ENCODE peak calls at places on chromosomes 13 and 19, in six cellular contexts. B is effector memory CD4-positive, alpha-beta T cell; M is tibial artery; O is CD8-positive, alpha-beta memory T cell; G is AG04450; F is cardiac muscle cell. T is an unnamed sample.

GRCh38 chr13:50512602-50513527 is 330.6 kb downstream of the DLEU7 start:
- DNase-seq in B (no peak), F (peak), G (no peak), O (peak), M (peak), T (peak)

GRCh38 chr13:105340061-105340606 is 1195.3 kb downstream of the EFNB2 start:
- DNase-seq in M (no peak), G (no peak), F (peak), O (no peak), B (no peak), T (no peak)

GRCh38 chr19:29887498-29887897 is 54.5 kb upstream of the URI1 start:
- DNase-seq in M (no peak), G (no peak), F (no peak), B (no peak), O (no peak), T (no peak)

GRCh38 chr13:76473552-76474134 is 412.6 kb downstream of the KCTD12 start:
- DNase-seq in B (peak), M (peak), G (peak), F (peak), O (peak), T (peak)

GRCh38 chr13:32647926-32648325 is 61.7 kb downstream of the PDS5B start:
- DNase-seq in M (no peak), O (no peak), F (no peak), G (no peak), B (no peak), T (no peak)

GRCh38 chr13:43153436-43154082 is 130.2 kb downstream of the DNAJC15 start:
- DNase-seq in G (peak), B (no peak), M (no peak), F (no peak), O (no peak), T (no peak)

GRCh38 chr13:113429608-113429985 is 23.7 kb downstream of the ADPRHL1 start:
- DNase-seq in M (no peak), G (no peak), B (no peak), F (no peak), O (no peak), T (no peak)

GRCh38 chr19:6692027-6692426 is 22.1 kb upstream of the TNFSF14 start:
- DNase-seq in M (no peak), B (no peak), G (no peak), O (no peak), F (no peak), T (no peak)

GRCh38 chr19:41944336-41944735 is 14.8 kb downstream of the RABAC1 start:
- DNase-seq in B (no peak), G (no peak), O (no peak), F (no peak), M (no peak), T (no peak)

GRCh38 chr13:103104340-103104739 is 38.1 kb upstream of the SLC10A2 start:
- DNase-seq in M (no peak), B (no peak), G (no peak), F (no peak), O (no peak), T (no peak)

GRCh38 chr13:40047322-40047771 is 391.9 kb downstream of the COG6 start:
- DNase-seq in O (no peak), B (no peak), M (no peak), F (no peak), G (no peak), T (no peak)

GRCh38 chr13:112671359-112671758 is 18.5 kb upstream of the ATP11A start:
- DNase-seq in O (no peak), F (no peak), M (no peak), G (no peak), B (no peak), T (no peak)

GRCh38 chr13:106369091-106369490 is 166.4 kb downstream of the EFNB2 start:
- DNase-seq in M (no peak), F (no peak), G (no peak), O (no peak), B (no peak), T (no peak)

GRCh38 chr19:58516964-58517833 is 2.4 kb downstream of the ZBTB45 start:
- DNase-seq in B (no peak), M (no peak), F (no peak), G (no peak), O (no peak), T (peak)

GRCh38 chr13:76663941-76664340 is 222.3 kb downstream of the KCTD12 start:
- DNase-seq in O (no peak), M (no peak), F (no peak), G (no peak), B (no peak), T (no peak)

GRCh38 chr19:48444129-48444932 is 1.5 kb upstream of the GRWD1 start:
- DNase-seq in G (no peak), O (no peak), B (no peak), M (no peak), F (no peak), T (peak)

GRCh38 chr19:16896913-16897571 is 8.2 kb downstream of the F2RL3 start:
- DNase-seq in F (peak), G (peak), M (peak), B (peak), O (peak), T (peak)

GRCh38 chr19:16898306-16899015 is 9.7 kb downstream of the F2RL3 start:
- DNase-seq in M (no peak), F (no peak), B (no peak), O (no peak), G (no peak), T (no peak)

GRCh38 chr19:16895467-16896097 is 6.8 kb downstream of the F2RL3 start:
- DNase-seq in F (peak), B (no peak), M (no peak), G (no peak), O (no peak), T (peak)

GRCh38 chr19:16897572-16898056 is 8.8 kb downstream of the F2RL3 start:
- DNase-seq in M (peak), G (no peak), O (peak), B (no peak), F (no peak), T (peak)

DNA sequence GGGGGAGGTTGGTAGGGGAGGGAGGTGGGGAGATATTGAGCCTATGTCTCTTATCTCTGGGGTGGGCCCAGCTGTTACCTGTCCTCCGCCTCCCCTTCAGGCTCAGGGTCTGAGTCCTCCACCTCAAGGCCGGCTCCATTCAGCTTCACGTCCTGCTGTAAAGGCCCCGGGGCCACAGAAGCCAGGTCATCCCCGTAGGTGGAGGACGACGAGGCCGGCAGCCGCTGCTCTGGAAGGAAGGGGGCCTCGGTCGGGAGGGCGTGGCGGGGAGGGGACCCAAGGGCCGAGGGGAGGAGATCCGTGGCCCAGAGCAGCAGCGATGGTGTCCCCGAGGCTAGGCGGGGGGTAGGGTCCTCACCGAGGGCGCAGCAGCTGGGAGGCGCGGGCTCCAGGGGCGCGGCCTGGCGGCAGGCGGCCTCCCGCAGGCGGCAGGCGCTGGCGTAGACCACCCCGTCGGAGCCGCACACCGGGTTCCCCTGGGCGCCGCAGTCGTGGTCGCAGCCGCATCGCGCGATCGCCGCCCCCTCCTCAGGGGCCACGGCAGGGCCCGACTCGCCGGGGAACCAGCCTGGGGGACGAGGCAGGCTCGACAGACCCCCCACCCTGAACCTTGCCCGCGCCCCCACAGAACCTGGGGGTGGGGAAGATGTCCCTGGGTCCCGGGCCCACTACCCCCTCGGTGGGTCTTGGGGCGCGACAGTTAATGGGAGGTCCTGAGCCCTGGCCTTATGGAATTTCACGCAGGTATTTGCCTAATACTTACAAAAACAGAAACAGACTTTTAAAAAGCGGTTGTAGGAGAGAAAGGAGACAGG is 7.5 kb downstream of the F2RL3 start:
- DNase-seq in O (no peak), M (peak), F (peak), B (no peak), G (no peak), T (peak)
- H3K27ac ChIP-seq in O (peak), M (peak), F (peak), B (no peak), G (no peak), T (peak)

GRCh38 chr13:98755729-98756128 is 3.3 kb upstream of the SLC15A1 start:
- DNase-seq in O (no peak), B (no peak), M (no peak), F (no peak), G (no peak), T (no peak)
- H3K27ac ChIP-seq in O (no peak), B (no peak), M (no peak), F (no peak), G (no peak), T (no peak)

GRCh38 chr19:49764341-49764740 is 1.2 kb upstream of the TSKS start:
- DNase-seq in M (no peak), B (no peak), O (no peak), F (no peak), G (no peak), T (no peak)
- H3K27ac ChIP-seq in M (no peak), B (no peak), O (no peak), F (peak), G (no peak), T (peak)

GRCh38 chr13:61874970-61875579 is 459.4 kb upstream of the PCDH20 start:
- DNase-seq in B (no peak), F (no peak), G (no peak), M (no peak), O (no peak), T (no peak)
- H3K27ac ChIP-seq in B (no peak), F (no peak), G (no peak), M (no peak), O (no peak), T (no peak)

GRCh38 chr13:64675256-64675892 is 2554.8 kb downstream of the PCDH9 start:
- DNase-seq in G (peak), O (no peak), F (no peak), M (no peak), B (no peak), T (no peak)
- H3K27ac ChIP-seq in G (peak), O (no peak), F (no peak), M (no peak), B (no peak), T (no peak)

GRCh38 chr13:24865158-24865557 is 101.2 kb downstream of the RNF17 start:
- DNase-seq in F (no peak), O (no peak), G (no peak), B (no peak), M (no peak), T (no peak)
- H3K27ac ChIP-seq in F (no peak), O (no peak), G (no peak), B (no peak), M (no peak), T (no peak)

GRCh38 chr19:16829822-16830289 is 658 bp downstream of the SIN3B start:
- DNase-seq in M (no peak), F (no peak), O (peak), B (no peak), G (no peak), T (no peak)
- H3K27ac ChIP-seq in M (peak), F (no peak), O (peak), B (peak), G (peak), T (peak)

GRCh38 chr19:12708641-12709040 is 12.2 kb upstream of the FBXW9 start:
- DNase-seq in O (no peak), F (no peak), B (no peak), G (no peak), M (no peak), T (no peak)
- H3K27ac ChIP-seq in O (no peak), F (no peak), B (no peak), G (no peak), M (no peak), T (no peak)

DNA sequence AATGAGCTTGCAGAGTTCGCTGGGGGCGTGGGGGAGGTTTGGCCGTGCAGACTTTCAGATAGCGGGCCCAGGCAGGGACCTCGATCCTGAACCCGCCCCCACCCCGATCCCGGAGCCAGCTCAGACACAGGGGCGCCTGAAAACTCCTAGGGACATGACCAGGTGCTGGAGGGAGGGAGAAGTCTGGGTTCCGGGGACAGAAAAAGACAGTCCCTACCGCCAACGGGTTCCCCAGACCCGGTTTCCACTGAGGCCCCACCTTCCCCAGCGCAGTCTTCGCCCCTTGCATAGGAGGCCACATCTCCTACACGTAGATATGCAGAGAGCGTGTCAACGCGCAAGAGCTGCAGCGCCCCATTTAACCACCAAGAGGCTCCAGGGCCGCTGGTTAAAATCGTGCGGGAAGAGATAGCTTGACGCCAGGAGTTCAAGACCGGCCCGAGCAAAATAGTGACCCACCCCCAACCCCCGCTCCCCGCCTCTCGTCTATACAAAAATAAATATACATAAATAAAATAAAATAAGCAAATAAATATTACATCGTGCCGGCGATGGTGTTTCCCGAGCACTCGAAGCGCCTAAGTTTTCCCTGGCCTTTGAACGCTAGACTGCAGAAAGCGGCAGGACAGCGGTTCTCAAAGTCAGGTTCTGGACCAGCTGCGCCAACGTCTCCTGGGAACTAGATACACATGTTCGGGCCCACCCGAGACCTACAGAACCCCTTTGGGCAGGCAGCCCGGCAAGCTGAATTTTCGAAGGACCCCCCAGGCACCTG is 8.3 kb downstream of the CCDC8 start:
- DNase-seq in O (no peak), G (no peak), M (no peak), F (peak), B (no peak), T (peak)
- H3K27ac ChIP-seq in O (no peak), G (no peak), M (peak), F (peak), B (no peak), T (no peak)

GRCh38 chr19:55042344-55042678 is 4.2 kb upstream of the GP6 start:
- DNase-seq in B (no peak), G (no peak), F (no peak), M (no peak), O (no peak), T (no peak)

GRCh38 chr19:55044771-55045716 is 7.0 kb upstream of the GP6 start:
- DNase-seq in M (no peak), O (no peak), B (no peak), G (no peak), F (no peak), T (no peak)

GRCh38 chr19:55041627-55042343 is 3.7 kb upstream of the GP6 start:
- DNase-seq in B (no peak), O (peak), F (no peak), G (no peak), M (no peak), T (no peak)

GRCh38 chr19:55042688-55043087 is 4.6 kb upstream of the GP6 start:
- DNase-seq in F (no peak), O (no peak), B (no peak), M (no peak), G (no peak), T (no peak)

DNA sequence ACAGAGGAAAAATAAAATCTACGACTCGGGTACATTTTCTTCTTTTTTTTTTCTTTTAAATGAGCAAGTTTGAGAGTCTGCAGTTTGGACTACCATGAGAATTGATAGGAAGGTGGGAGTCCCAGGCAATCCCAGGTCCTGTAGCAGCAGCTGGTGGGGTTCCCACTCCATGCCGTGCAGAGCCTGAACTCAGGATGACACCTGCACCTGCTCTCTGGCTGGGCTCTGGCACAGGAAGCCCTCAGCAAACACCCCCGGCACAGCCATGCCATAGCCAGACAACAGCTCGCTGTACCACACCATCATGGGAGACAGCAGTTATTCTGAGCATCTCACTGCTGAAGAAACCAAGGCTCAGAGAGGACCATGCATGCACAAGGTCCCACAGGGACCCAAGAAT is 6.2 kb upstream of the GP6 start:
- DNase-seq in F (no peak), M (no peak), B (no peak), G (no peak), O (no peak), T (no peak)
- H3K27ac ChIP-seq in F (no peak), M (no peak), B (no peak), G (no peak), O (no peak), T (no peak)

T was measured in upper lobe of left lung.